ENCODE peak calls at places on chromosomes 13 and 19, in six cellular contexts. One of them, this sample, is unnamed.

GRCh38 chr13:40789275-40790231 is at the start of gene SLC25A15:
- DNase-seq in tibial artery: peak; percentile 73
- DNase-seq in lower lobe of right lung: peak; percentile 90
- DNase-seq in thoracic aorta: no peak
- DNase-seq in AG04450: peak; percentile 46
- DNase-seq in brain microvascular endothelial cell: peak; percentile 45
- DNase-seq in this sample: no peak

GRCh38 chr13:23081246-23081645 is 99.5 kb upstream of the SGCG start:
- DNase-seq in tibial artery: no peak
- DNase-seq in lower lobe of right lung: no peak
- DNase-seq in thoracic aorta: no peak
- DNase-seq in AG04450: peak; percentile 18
- DNase-seq in brain microvascular endothelial cell: no peak
- DNase-seq in this sample: no peak

GRCh38 chr19:57934820-57935665 is at the start of gene ZNF418:
- DNase-seq in tibial artery: peak; percentile 29
- DNase-seq in lower lobe of right lung: peak; percentile 47
- DNase-seq in thoracic aorta: no peak
- DNase-seq in AG04450: peak; percentile 43
- DNase-seq in brain microvascular endothelial cell: peak; percentile 88
- DNase-seq in this sample: peak; percentile 50

GRCh38 chr19:7989071-7989575 is 16.3 kb downstream of the ELAVL1 start:
- DNase-seq in tibial artery: no peak
- DNase-seq in lower lobe of right lung: no peak
- DNase-seq in thoracic aorta: no peak
- DNase-seq in AG04450: no peak
- DNase-seq in brain microvascular endothelial cell: no peak
- DNase-seq in this sample: no peak

GRCh38 chr13:104436555-104436954 is 1370.3 kb upstream of the SLC10A2 start:
- DNase-seq in tibial artery: no peak
- DNase-seq in lower lobe of right lung: no peak
- DNase-seq in thoracic aorta: no peak
- DNase-seq in AG04450: no peak
- DNase-seq in brain microvascular endothelial cell: no peak
- DNase-seq in this sample: no peak

GRCh38 chr13:105774739-105775460 is 760.6 kb downstream of the EFNB2 start:
- DNase-seq in tibial artery: no peak
- DNase-seq in lower lobe of right lung: no peak
- DNase-seq in thoracic aorta: no peak
- DNase-seq in AG04450: no peak
- DNase-seq in brain microvascular endothelial cell: no peak
- DNase-seq in this sample: peak; percentile 96

GRCh38 chr13:48010698-48011097 is 9.6 kb upstream of the SUCLA2 start:
- DNase-seq in tibial artery: no peak
- DNase-seq in lower lobe of right lung: no peak
- DNase-seq in thoracic aorta: no peak
- DNase-seq in AG04450: no peak
- DNase-seq in brain microvascular endothelial cell: no peak
- DNase-seq in this sample: no peak

GRCh38 chr19:16371540-16371986 is 46.9 kb downstream of the KLF2 start:
- DNase-seq in tibial artery: no peak
- DNase-seq in lower lobe of right lung: peak; percentile 88
- DNase-seq in thoracic aorta: no peak
- DNase-seq in AG04450: no peak
- DNase-seq in brain microvascular endothelial cell: no peak
- DNase-seq in this sample: no peak

GRCh38 chr19:33601583-33601982 is 20.2 kb upstream of the CHST8 start:
- DNase-seq in tibial artery: no peak
- DNase-seq in lower lobe of right lung: no peak
- DNase-seq in thoracic aorta: no peak
- DNase-seq in AG04450: no peak
- DNase-seq in brain microvascular endothelial cell: no peak
- DNase-seq in this sample: no peak

GRCh38 chr13:113639661-113640262 is 18.2 kb downstream of the ATP4B start:
- DNase-seq in tibial artery: no peak
- DNase-seq in lower lobe of right lung: peak; percentile 22
- DNase-seq in thoracic aorta: no peak
- DNase-seq in AG04450: no peak
- DNase-seq in brain microvascular endothelial cell: no peak
- DNase-seq in this sample: no peak

GRCh38 chr19:1067341-1068103 is 555 bp downstream of the ARHGAP45 start:
- DNase-seq in tibial artery: no peak
- DNase-seq in lower lobe of right lung: peak; percentile 48
- DNase-seq in thoracic aorta: no peak
- DNase-seq in AG04450: no peak
- DNase-seq in brain microvascular endothelial cell: no peak
- DNase-seq in this sample: no peak

GRCh38 chr13:100798739-100799361 is 124.3 kb upstream of the TMTC4 start:
- DNase-seq in tibial artery: no peak
- DNase-seq in lower lobe of right lung: no peak
- DNase-seq in thoracic aorta: no peak
- DNase-seq in AG04450: no peak
- DNase-seq in brain microvascular endothelial cell: no peak
- DNase-seq in this sample: no peak

GRCh38 chr19:18479964-18480723 is 41.7 kb downstream of the ELL start:
- DNase-seq in tibial artery: peak; percentile 94
- DNase-seq in lower lobe of right lung: peak; percentile 74
- DNase-seq in thoracic aorta: peak; percentile 40
- DNase-seq in AG04450: no peak
- DNase-seq in brain microvascular endothelial cell: no peak
- DNase-seq in this sample: no peak

GRCh38 chr13:96388598-96388997 is 298.7 kb downstream of the HS6ST3 start:
- DNase-seq in tibial artery: no peak
- DNase-seq in lower lobe of right lung: no peak
- DNase-seq in thoracic aorta: no peak
- DNase-seq in AG04450: no peak
- DNase-seq in brain microvascular endothelial cell: no peak
- DNase-seq in this sample: no peak

GRCh38 chr13:25872871-25873607 is 178.8 kb downstream of the SHISA2 start:
- DNase-seq in tibial artery: no peak
- DNase-seq in lower lobe of right lung: no peak
- DNase-seq in thoracic aorta: no peak
- DNase-seq in AG04450: no peak
- DNase-seq in brain microvascular endothelial cell: no peak
- DNase-seq in this sample: no peak

GRCh38 chr13:50358715-50359367 is 343.6 kb downstream of the KCNRG start:
- DNase-seq in tibial artery: no peak
- DNase-seq in lower lobe of right lung: no peak
- DNase-seq in thoracic aorta: no peak
- DNase-seq in AG04450: no peak
- DNase-seq in brain microvascular endothelial cell: no peak
- DNase-seq in this sample: no peak

GRCh38 chr13:94667190-94667589 is 45.2 kb downstream of the SOX21 start:
- DNase-seq in tibial artery: no peak
- DNase-seq in lower lobe of right lung: no peak
- DNase-seq in thoracic aorta: no peak
- DNase-seq in AG04450: no peak
- DNase-seq in brain microvascular endothelial cell: no peak
- DNase-seq in this sample: no peak

GRCh38 chr19:14089662-14090508 is 666 bp downstream of the SAMD1 start:
- DNase-seq in tibial artery: peak; percentile 47
- DNase-seq in lower lobe of right lung: peak; percentile 76
- DNase-seq in thoracic aorta: no peak
- DNase-seq in AG04450: no peak
- DNase-seq in brain microvascular endothelial cell: peak; percentile 35
- DNase-seq in this sample: no peak

GRCh38 chr13:109835321-109835720 is 48.9 kb upstream of the IRS2 start:
- DNase-seq in tibial artery: no peak
- DNase-seq in lower lobe of right lung: no peak
- DNase-seq in thoracic aorta: no peak
- DNase-seq in AG04450: no peak
- DNase-seq in brain microvascular endothelial cell: peak; percentile 24
- DNase-seq in this sample: no peak

GRCh38 chr19:17489392-17490030 is 19.2 kb downstream of the SLC27A1 start:
- DNase-seq in tibial artery: no peak
- DNase-seq in lower lobe of right lung: no peak
- DNase-seq in thoracic aorta: no peak
- DNase-seq in AG04450: no peak
- DNase-seq in brain microvascular endothelial cell: no peak
- DNase-seq in this sample: no peak

GRCh38 chr13:26480246-26480855 is 77.1 kb upstream of the WASF3 start:
- DNase-seq in tibial artery: no peak
- DNase-seq in lower lobe of right lung: no peak
- DNase-seq in thoracic aorta: no peak
- DNase-seq in AG04450: no peak
- DNase-seq in brain microvascular endothelial cell: no peak
- DNase-seq in this sample: no peak

GRCh38 chr19:33447336-33448158 is 74.0 kb downstream of the CEBPG start:
- DNase-seq in tibial artery: no peak
- DNase-seq in lower lobe of right lung: peak; percentile 32
- DNase-seq in thoracic aorta: no peak
- DNase-seq in AG04450: no peak
- DNase-seq in brain microvascular endothelial cell: no peak
- DNase-seq in this sample: no peak

GRCh38 chr19:56121180-56122167 is at the start of gene ZNF787:
- DNase-seq in tibial artery: peak; percentile 98
- DNase-seq in lower lobe of right lung: peak; percentile 98
- DNase-seq in thoracic aorta: peak; percentile 95
- DNase-seq in AG04450: peak; percentile 95
- DNase-seq in brain microvascular endothelial cell: peak; percentile 91
- DNase-seq in this sample: no peak
- TF ChIP-seq CTCF in tibial artery: no peak
- TF ChIP-seq CTCF in lower lobe of right lung: no peak
- TF ChIP-seq CTCF in thoracic aorta: no peak
- TF ChIP-seq CTCF in AG04450: no peak
- TF ChIP-seq CTCF in brain microvascular endothelial cell: peak; percentile 2
- TF ChIP-seq CTCF in this sample: no peak

DNA sequence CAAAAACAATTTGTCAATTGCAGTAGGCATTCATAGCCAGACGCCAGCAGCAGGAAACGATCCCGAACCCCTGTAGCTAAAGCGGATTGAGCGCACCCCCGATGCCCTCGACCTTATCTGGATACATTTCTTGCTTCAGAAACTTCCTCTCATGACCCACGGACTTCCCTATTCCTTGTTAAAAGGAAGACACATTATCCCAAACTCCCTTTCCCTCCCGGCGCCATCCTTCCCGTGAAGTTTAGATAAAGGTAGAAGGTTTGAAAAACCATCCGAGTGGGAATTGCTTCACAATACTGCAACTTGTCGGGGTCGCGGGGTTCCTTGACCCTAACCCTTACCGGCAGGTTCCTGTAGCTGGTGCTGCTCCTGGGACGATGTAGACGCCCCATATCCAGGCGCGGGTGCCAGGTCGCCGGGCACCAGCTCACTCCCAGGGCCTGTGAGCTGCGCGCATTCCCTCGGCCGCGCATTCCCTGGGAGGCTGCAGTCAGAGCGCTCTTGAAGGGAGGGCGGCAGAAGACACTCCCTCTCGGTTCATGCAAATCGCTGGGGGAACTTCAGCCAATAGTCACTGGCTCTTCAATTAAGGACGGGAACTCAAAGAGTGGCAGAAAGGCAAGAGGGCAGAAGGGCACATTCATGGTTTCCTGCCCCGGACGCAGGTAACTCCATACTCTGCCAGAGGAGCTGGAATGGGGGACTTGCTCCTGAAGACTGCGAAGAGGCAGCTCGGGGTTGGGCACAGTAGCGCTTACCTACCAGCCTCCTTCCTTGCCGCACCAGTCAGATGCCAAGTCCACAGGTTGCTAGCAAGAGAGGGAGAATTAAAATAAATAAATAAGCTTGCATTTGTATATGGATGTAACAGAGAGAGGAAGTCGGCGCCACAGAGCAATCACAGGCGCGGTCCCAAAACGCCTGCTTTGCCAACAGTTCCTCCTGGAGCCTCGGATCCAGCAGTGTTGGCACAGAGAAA is 674 bp downstream of the PCDH20 start:
- DNase-seq in tibial artery: no peak
- DNase-seq in lower lobe of right lung: peak; percentile 76
- DNase-seq in thoracic aorta: no peak
- DNase-seq in AG04450: no peak
- DNase-seq in brain microvascular endothelial cell: no peak
- DNase-seq in this sample: peak; percentile 48
- H3K4me3 ChIP-seq in tibial artery: peak overlapping the region; percentile 50
- H3K4me3 ChIP-seq in lower lobe of right lung: peak overlapping the region; percentile 51
- H3K4me3 ChIP-seq in thoracic aorta: peak overlapping the region; percentile 79
- H3K4me3 ChIP-seq in AG04450: no peak overlapping the region
- H3K4me3 ChIP-seq in brain microvascular endothelial cell: peak overlapping the region; percentile 49
- H3K4me3 ChIP-seq in this sample: peak overlapping the region; percentile 75

GRCh38 chr19:29122185-29122584 is 90.8 kb downstream of the UQCRFS1 start:
- DNase-seq in tibial artery: no peak
- DNase-seq in lower lobe of right lung: no peak
- DNase-seq in thoracic aorta: no peak
- DNase-seq in AG04450: no peak
- DNase-seq in brain microvascular endothelial cell: no peak
- DNase-seq in this sample: no peak

GRCh38 chr19:29118384-29118783 is 94.6 kb downstream of the UQCRFS1 start:
- DNase-seq in tibial artery: no peak
- DNase-seq in lower lobe of right lung: no peak
- DNase-seq in thoracic aorta: no peak
- DNase-seq in AG04450: no peak
- DNase-seq in brain microvascular endothelial cell: no peak
- DNase-seq in this sample: peak; percentile 31

GRCh38 chr19:29120471-29120870 is 92.5 kb downstream of the UQCRFS1 start:
- DNase-seq in tibial artery: no peak
- DNase-seq in lower lobe of right lung: no peak
- DNase-seq in thoracic aorta: no peak
- DNase-seq in AG04450: no peak
- DNase-seq in brain microvascular endothelial cell: no peak
- DNase-seq in this sample: no peak

GRCh38 chr19:29119582-29119981 is 93.4 kb downstream of the UQCRFS1 start:
- DNase-seq in tibial artery: no peak
- DNase-seq in lower lobe of right lung: no peak
- DNase-seq in thoracic aorta: no peak
- DNase-seq in AG04450: no peak
- DNase-seq in brain microvascular endothelial cell: no peak
- DNase-seq in this sample: no peak

GRCh38 chr19:29121684-29122083 is 91.3 kb downstream of the UQCRFS1 start:
- DNase-seq in tibial artery: peak; percentile 30
- DNase-seq in lower lobe of right lung: no peak
- DNase-seq in thoracic aorta: no peak
- DNase-seq in AG04450: no peak
- DNase-seq in brain microvascular endothelial cell: no peak
- DNase-seq in this sample: no peak
- TF ChIP-seq CTCF in tibial artery: peak; percentile 21
- TF ChIP-seq CTCF in lower lobe of right lung: peak; percentile 33
- TF ChIP-seq CTCF in thoracic aorta: no peak
- TF ChIP-seq CTCF in AG04450: peak; percentile 15
- TF ChIP-seq CTCF in brain microvascular endothelial cell: no peak
- TF ChIP-seq CTCF in this sample: peak; percentile 70

DNA sequence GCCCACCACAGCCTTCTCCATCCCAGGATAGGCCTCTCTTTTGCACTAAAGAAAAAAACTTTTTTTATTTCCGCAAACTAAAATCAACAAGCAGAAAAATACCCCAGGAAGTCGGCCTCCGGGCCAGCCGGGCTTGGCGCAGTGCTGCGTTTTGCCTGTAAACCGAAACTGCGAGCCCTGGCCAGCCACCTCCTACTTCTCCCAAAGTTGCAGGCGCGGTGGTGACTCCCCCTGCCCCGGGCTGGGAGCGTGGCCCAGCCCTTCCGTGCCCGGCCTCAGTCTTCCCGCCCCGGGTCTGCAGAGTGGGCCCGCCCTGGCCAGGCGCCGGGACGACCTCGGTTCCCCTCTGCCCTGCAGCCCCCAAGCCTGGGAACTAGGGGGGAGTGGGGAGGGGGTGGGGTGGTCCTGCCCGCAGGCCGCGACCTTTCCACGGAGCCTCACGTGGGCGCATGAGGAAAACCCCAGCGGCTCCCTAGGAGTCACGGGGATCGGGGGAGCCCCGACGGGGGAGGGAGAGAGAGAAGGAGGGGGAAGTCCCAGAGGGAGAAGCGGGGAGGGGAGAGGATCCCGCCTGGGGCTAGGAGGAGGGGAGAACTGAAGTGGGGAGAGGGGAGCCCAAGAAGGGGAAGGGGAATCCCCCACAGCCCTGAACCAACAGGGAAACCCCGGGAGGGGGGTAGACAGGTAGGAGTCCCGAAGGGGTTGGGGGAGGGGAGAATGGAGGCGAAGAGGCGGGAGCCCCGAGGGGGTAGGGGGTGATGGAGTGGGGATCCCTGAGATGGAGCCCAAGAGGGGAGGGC is 3.0 kb downstream of the GADD45B start:
- DNase-seq in tibial artery: peak; percentile 89
- DNase-seq in lower lobe of right lung: peak; percentile 88
- DNase-seq in thoracic aorta: peak; percentile 59
- DNase-seq in AG04450: no peak
- DNase-seq in brain microvascular endothelial cell: peak; percentile 62
- DNase-seq in this sample: no peak
- H3K4me3 ChIP-seq in tibial artery: peak overlapping the region; percentile 97
- H3K4me3 ChIP-seq in lower lobe of right lung: peak overlapping the region; percentile 97
- H3K4me3 ChIP-seq in thoracic aorta: peak overlapping the region; percentile 89
- H3K4me3 ChIP-seq in AG04450: peak overlapping the region; percentile 94
- H3K4me3 ChIP-seq in brain microvascular endothelial cell: peak overlapping the region; percentile 100
- H3K4me3 ChIP-seq in this sample: peak overlapping the region; percentile 92

This sample was measured in epithelial cell of proximal tubule.